ENCODE peak calls at places on chromosomes 5 and 9, in five cellular contexts. One of them, this sample, is unnamed.

GRCh38 chr9:88084816-88085215 is 53.5 kb downstream of the SPATA31C2 start:
- DNase-seq in ovary: no peak
- DNase-seq in CD8-positive, alpha-beta T cell: no peak
- DNase-seq in spleen: no peak
- DNase-seq in foreskin fibroblast: no peak
- DNase-seq in this sample: no peak

GRCh38 chr9:7523644-7524043 is 275.9 kb downstream of the DMAC1 start:
- DNase-seq in foreskin fibroblast: no peak
- DNase-seq in ovary: no peak
- DNase-seq in spleen: no peak
- DNase-seq in CD8-positive, alpha-beta T cell: no peak
- DNase-seq in this sample: no peak

GRCh38 chr5:88140396-88140862 is 128.2 kb downstream of the TMEM161B start:
- DNase-seq in foreskin fibroblast: no peak
- DNase-seq in ovary: peak; percentile 50
- DNase-seq in spleen: no peak
- DNase-seq in CD8-positive, alpha-beta T cell: no peak
- DNase-seq in this sample: no peak

GRCh38 chr9:87973791-87974292 is 491 bp downstream of the CDK20 start:
- DNase-seq in foreskin fibroblast: no peak
- DNase-seq in ovary: no peak
- DNase-seq in CD8-positive, alpha-beta T cell: no peak
- DNase-seq in spleen: no peak
- DNase-seq in this sample: no peak

GRCh38 chr5:116273458-116274242 is 188.8 kb downstream of the COMMD10 start:
- DNase-seq in spleen: no peak
- DNase-seq in ovary: no peak
- DNase-seq in CD8-positive, alpha-beta T cell: no peak
- DNase-seq in foreskin fibroblast: peak; percentile 3
- DNase-seq in this sample: no peak

GRCh38 chr9:92455217-92455616 is 27.1 kb downstream of the ASPN start:
- DNase-seq in CD8-positive, alpha-beta T cell: no peak
- DNase-seq in foreskin fibroblast: no peak
- DNase-seq in ovary: no peak
- DNase-seq in spleen: no peak
- DNase-seq in this sample: no peak

GRCh38 chr5:60668715-60669304 is 31.2 kb downstream of the DEPDC1B start:
- DNase-seq in foreskin fibroblast: no peak
- DNase-seq in CD8-positive, alpha-beta T cell: no peak
- DNase-seq in spleen: no peak
- DNase-seq in ovary: no peak
- DNase-seq in this sample: no peak

GRCh38 chr5:128649183-128649582 is 111.1 kb upstream of the FBN2 start:
- DNase-seq in ovary: no peak
- DNase-seq in CD8-positive, alpha-beta T cell: no peak
- DNase-seq in foreskin fibroblast: peak; percentile 58
- DNase-seq in spleen: no peak
- DNase-seq in this sample: no peak

GRCh38 chr9:120710110-120710981 is 3.9 kb downstream of the MEGF9 start:
- DNase-seq in foreskin fibroblast: no peak
- DNase-seq in CD8-positive, alpha-beta T cell: no peak
- DNase-seq in spleen: no peak
- DNase-seq in ovary: no peak
- DNase-seq in this sample: no peak

GRCh38 chr9:91378695-91379127 is 17.0 kb upstream of the AUH start:
- DNase-seq in spleen: no peak
- DNase-seq in foreskin fibroblast: peak; percentile 76
- DNase-seq in ovary: no peak
- DNase-seq in CD8-positive, alpha-beta T cell: no peak
- DNase-seq in this sample: no peak

GRCh38 chr5:57113486-57113885 is 60.4 kb upstream of the GPBP1 start:
- DNase-seq in foreskin fibroblast: peak; percentile 2
- DNase-seq in ovary: no peak
- DNase-seq in spleen: no peak
- DNase-seq in CD8-positive, alpha-beta T cell: no peak
- DNase-seq in this sample: no peak

GRCh38 chr5:117533792-117534191 is 959.2 kb upstream of the SEMA6A start:
- DNase-seq in spleen: no peak
- DNase-seq in ovary: no peak
- DNase-seq in CD8-positive, alpha-beta T cell: no peak
- DNase-seq in foreskin fibroblast: no peak
- DNase-seq in this sample: no peak

GRCh38 chr9:806285-807156 is 35.0 kb upstream of the DMRT1 start:
- DNase-seq in ovary: no peak
- DNase-seq in spleen: no peak
- DNase-seq in foreskin fibroblast: peak; percentile 10
- DNase-seq in CD8-positive, alpha-beta T cell: no peak
- DNase-seq in this sample: no peak

GRCh38 chr5:40401965-40402364 is 277.8 kb upstream of the PTGER4 start:
- DNase-seq in CD8-positive, alpha-beta T cell: no peak
- DNase-seq in ovary: no peak
- DNase-seq in foreskin fibroblast: peak; percentile 56
- DNase-seq in spleen: no peak
- DNase-seq in this sample: no peak

GRCh38 chr9:109652971-109653370 is 127.0 kb upstream of the PALM2AKAP2 start:
- DNase-seq in ovary: no peak
- DNase-seq in foreskin fibroblast: peak; percentile 20
- DNase-seq in CD8-positive, alpha-beta T cell: no peak
- DNase-seq in spleen: no peak
- DNase-seq in this sample: no peak

GRCh38 chr5:10475931-10476687 is 34.4 kb downstream of the ROPN1L start:
- DNase-seq in spleen: peak; percentile 40
- DNase-seq in foreskin fibroblast: no peak
- DNase-seq in ovary: no peak
- DNase-seq in CD8-positive, alpha-beta T cell: no peak
- DNase-seq in this sample: no peak

GRCh38 chr9:121610638-121610953 is 40.8 kb upstream of the DAB2IP start:
- DNase-seq in ovary: no peak
- DNase-seq in foreskin fibroblast: no peak
- DNase-seq in spleen: no peak
- DNase-seq in CD8-positive, alpha-beta T cell: no peak
- DNase-seq in this sample: no peak

GRCh38 chr5:14447958-14448881 is 133.4 kb upstream of the OTULINL start:
- DNase-seq in foreskin fibroblast: no peak
- DNase-seq in spleen: no peak
- DNase-seq in ovary: peak; percentile 53
- DNase-seq in CD8-positive, alpha-beta T cell: no peak
- DNase-seq in this sample: no peak

GRCh38 chr9:81833563-81834345 is 94.5 kb upstream of the SPATA31D4 start:
- DNase-seq in CD8-positive, alpha-beta T cell: no peak
- DNase-seq in ovary: no peak
- DNase-seq in spleen: no peak
- DNase-seq in foreskin fibroblast: no peak
- DNase-seq in this sample: no peak

GRCh38 chr9:133715295-133715865 is 22.8 kb downstream of the SARDH start:
- DNase-seq in ovary: peak; percentile 75
- DNase-seq in foreskin fibroblast: no peak
- DNase-seq in CD8-positive, alpha-beta T cell: no peak
- DNase-seq in spleen: peak; percentile 62
- DNase-seq in this sample: no peak

GRCh38 chr5:4737868-4738267 is 402.3 kb upstream of the ADAMTS16 start:
- DNase-seq in ovary: no peak
- DNase-seq in spleen: no peak
- DNase-seq in CD8-positive, alpha-beta T cell: no peak
- DNase-seq in foreskin fibroblast: no peak
- DNase-seq in this sample: no peak

GRCh38 chr9:126228779-126229444 is 97.7 kb upstream of the MVB12B start:
- DNase-seq in ovary: peak; percentile 77
- DNase-seq in CD8-positive, alpha-beta T cell: peak; percentile 33
- DNase-seq in foreskin fibroblast: peak; percentile 53
- DNase-seq in spleen: peak; percentile 91
- DNase-seq in this sample: peak; percentile 41

GRCh38 chr5:83564069-83564749 is 92.7 kb downstream of the VCAN start:
- DNase-seq in foreskin fibroblast: peak; percentile 30
- DNase-seq in ovary: no peak
- DNase-seq in CD8-positive, alpha-beta T cell: no peak
- DNase-seq in spleen: no peak
- DNase-seq in this sample: no peak

GRCh38 chr9:106828082-106828481 is 34.9 kb upstream of the ZNF462 start:
- DNase-seq in spleen: no peak
- DNase-seq in foreskin fibroblast: no peak
- DNase-seq in ovary: no peak
- DNase-seq in CD8-positive, alpha-beta T cell: no peak
- DNase-seq in this sample: no peak

GRCh38 chr5:32190094-32190493 is 16.0 kb upstream of the GOLPH3 start:
- DNase-seq in foreskin fibroblast: peak; percentile 71
- DNase-seq in ovary: no peak
- DNase-seq in spleen: no peak
- DNase-seq in CD8-positive, alpha-beta T cell: no peak
- DNase-seq in this sample: no peak

GRCh38 chr5:17895296-17896058 is 261.2 kb downstream of the TAF11L14 start:
- DNase-seq in CD8-positive, alpha-beta T cell: no peak
- DNase-seq in spleen: no peak
- DNase-seq in ovary: no peak
- DNase-seq in foreskin fibroblast: no peak
- DNase-seq in this sample: no peak

GRCh38 chr9:4298255-4299005 is 1.4 kb downstream of the GLIS3 start:
- DNase-seq in foreskin fibroblast: no peak
- DNase-seq in spleen: no peak
- DNase-seq in CD8-positive, alpha-beta T cell: no peak
- DNase-seq in ovary: peak; percentile 41
- DNase-seq in this sample: peak; percentile 30

GRCh38 chr9:2859776-2860379 is 16.0 kb upstream of the PUM3 start:
- DNase-seq in foreskin fibroblast: peak; percentile 50
- DNase-seq in spleen: no peak
- DNase-seq in ovary: peak; percentile 40
- DNase-seq in CD8-positive, alpha-beta T cell: no peak
- DNase-seq in this sample: peak; percentile 24

GRCh38 chr9:69193685-69194032 is 19.6 kb downstream of the TJP2 start:
- DNase-seq in foreskin fibroblast: no peak
- DNase-seq in spleen: no peak
- DNase-seq in ovary: no peak
- DNase-seq in CD8-positive, alpha-beta T cell: no peak
- DNase-seq in this sample: no peak
- TF ChIP-seq CTCF in foreskin fibroblast: no peak
- TF ChIP-seq CTCF in spleen: no peak
- TF ChIP-seq CTCF in ovary: no peak
- TF ChIP-seq CTCF in CD8-positive, alpha-beta T cell: no peak
- TF ChIP-seq CTCF in this sample: no peak

DNA sequence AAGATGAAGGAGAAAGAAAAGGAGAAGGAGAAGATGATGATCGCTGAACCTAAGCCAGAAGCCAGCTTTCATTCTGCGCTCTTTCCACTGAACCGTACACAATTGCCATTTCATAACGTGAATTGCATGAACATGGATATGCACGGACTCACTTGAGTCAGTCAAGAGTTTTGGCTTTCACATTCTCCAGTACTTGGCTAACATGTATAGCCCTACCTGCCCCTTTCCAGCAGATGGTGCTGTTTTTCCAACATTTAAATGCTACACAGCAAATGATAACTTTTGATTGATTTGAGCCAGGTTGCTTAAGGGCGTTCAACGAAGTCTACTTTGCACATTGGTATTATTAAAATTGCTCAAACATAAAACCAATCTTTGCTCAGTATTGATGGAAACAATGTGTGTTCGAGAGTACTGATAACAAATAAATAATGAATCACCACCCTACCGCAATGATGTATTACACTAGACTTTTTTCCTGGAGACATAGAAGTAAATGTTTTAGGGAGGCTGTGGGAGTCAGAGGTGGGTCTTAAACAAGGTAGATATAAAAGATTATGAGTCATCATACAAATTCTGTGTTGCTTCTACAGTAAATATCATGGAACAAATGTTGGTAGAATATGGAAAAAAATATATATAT is 196.4 kb downstream of the TRPM3 start:
- DNase-seq in ovary: peak; percentile 43
- DNase-seq in foreskin fibroblast: peak; percentile 69
- DNase-seq in spleen: no peak
- DNase-seq in CD8-positive, alpha-beta T cell: no peak
- DNase-seq in this sample: no peak
- TF ChIP-seq CTCF in ovary: peak; percentile 58
- TF ChIP-seq CTCF in foreskin fibroblast: peak; percentile 86
- TF ChIP-seq CTCF in spleen: peak; percentile 16
- TF ChIP-seq CTCF in CD8-positive, alpha-beta T cell: no peak
- TF ChIP-seq CTCF in this sample: no peak

DNA sequence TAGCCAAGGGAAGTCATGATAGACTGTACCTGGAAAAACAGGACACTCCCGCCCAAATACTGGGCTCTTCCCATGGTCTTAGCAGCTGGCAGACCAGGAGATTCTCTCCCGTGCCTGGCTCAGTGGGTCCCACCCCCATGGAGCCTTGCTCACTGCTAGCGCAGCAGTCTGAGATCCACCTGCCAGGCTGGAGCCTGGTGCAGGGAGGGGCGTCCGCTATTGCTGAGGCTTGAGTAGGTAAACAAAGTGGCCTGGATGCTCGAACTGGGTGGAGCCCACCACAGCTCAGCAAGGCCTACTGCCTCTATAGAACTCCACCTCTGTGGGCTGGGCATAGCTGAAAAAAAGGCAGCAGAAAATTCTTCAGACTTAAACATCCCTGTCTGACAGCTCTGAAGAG is 10.1 kb upstream of the THG1L start:
- DNase-seq in CD8-positive, alpha-beta T cell: no peak
- DNase-seq in ovary: no peak
- DNase-seq in foreskin fibroblast: no peak
- DNase-seq in spleen: no peak
- DNase-seq in this sample: no peak
- TF ChIP-seq CTCF in CD8-positive, alpha-beta T cell: no peak
- TF ChIP-seq CTCF in ovary: no peak
- TF ChIP-seq CTCF in foreskin fibroblast: no peak
- TF ChIP-seq CTCF in spleen: no peak
- TF ChIP-seq CTCF in this sample: no peak

GRCh38 chr5:97729938-97730337 is 546.9 kb upstream of the RIOK2 start:
- DNase-seq in foreskin fibroblast: no peak
- DNase-seq in CD8-positive, alpha-beta T cell: no peak
- DNase-seq in ovary: no peak
- DNase-seq in spleen: no peak
- DNase-seq in this sample: no peak

GRCh38 chr5:97728920-97729319 is 545.9 kb upstream of the RIOK2 start:
- DNase-seq in CD8-positive, alpha-beta T cell: no peak
- DNase-seq in foreskin fibroblast: no peak
- DNase-seq in spleen: no peak
- DNase-seq in ovary: no peak
- DNase-seq in this sample: no peak

GRCh38 chr5:97726106-97726505 is 543.1 kb upstream of the RIOK2 start:
- DNase-seq in ovary: no peak
- DNase-seq in CD8-positive, alpha-beta T cell: no peak
- DNase-seq in spleen: no peak
- DNase-seq in foreskin fibroblast: no peak
- DNase-seq in this sample: no peak
- TF ChIP-seq CTCF in ovary: no peak
- TF ChIP-seq CTCF in CD8-positive, alpha-beta T cell: no peak
- TF ChIP-seq CTCF in spleen: no peak
- TF ChIP-seq CTCF in foreskin fibroblast: no peak
- TF ChIP-seq CTCF in this sample: no peak

GRCh38 chr9:111696796-111697195 is 35.4 kb downstream of the GNG10 start:
- DNase-seq in foreskin fibroblast: no peak
- DNase-seq in ovary: no peak
- DNase-seq in CD8-positive, alpha-beta T cell: no peak
- DNase-seq in spleen: no peak
- DNase-seq in this sample: no peak

GRCh38 chr9:111691686-111692329 is 30.4 kb downstream of the GNG10 start:
- DNase-seq in spleen: no peak
- DNase-seq in ovary: no peak
- DNase-seq in foreskin fibroblast: peak; percentile 14
- DNase-seq in CD8-positive, alpha-beta T cell: no peak
- DNase-seq in this sample: no peak
- TF ChIP-seq CTCF in spleen: no peak
- TF ChIP-seq CTCF in ovary: no peak
- TF ChIP-seq CTCF in foreskin fibroblast: peak; percentile 34
- TF ChIP-seq CTCF in CD8-positive, alpha-beta T cell: no peak
- TF ChIP-seq CTCF in this sample: no peak

GRCh38 chr9:28820741-28821140 is 1247.5 kb upstream of the C9orf72 start:
- DNase-seq in spleen: no peak
- DNase-seq in ovary: no peak
- DNase-seq in foreskin fibroblast: no peak
- DNase-seq in CD8-positive, alpha-beta T cell: no peak
- DNase-seq in this sample: no peak
- TF ChIP-seq CTCF in spleen: no peak
- TF ChIP-seq CTCF in ovary: no peak
- TF ChIP-seq CTCF in foreskin fibroblast: no peak
- TF ChIP-seq CTCF in CD8-positive, alpha-beta T cell: no peak
- TF ChIP-seq CTCF in this sample: no peak

This sample was measured in omental fat pad.